ENCODE peak calls at places on chromosomes 11 and 22, in four cellular contexts. U is cardiac fibroblast, B is foreskin fibroblast, J is HT1080. O is an unnamed sample.

GRCh38 chr11:26994579-26995210 is 783 bp downstream of the FIBIN start:
- DNase-seq in U (peak; percentile 13), B (no peak), J (no peak), O (no peak)

GRCh38 chr22:39818050-39818449 is 75.5 kb downstream of the ENTHD1 start:
- DNase-seq in U (no peak), B (peak; percentile 61), J (peak; percentile 53), O (peak; percentile 59)

GRCh38 chr11:111561801-111562325 is 21.3 kb downstream of the LAYN start:
- DNase-seq in J (peak; percentile 69), B (peak; percentile 89), U (peak; percentile 66), O (peak; percentile 77)

GRCh38 chr22:44526431-44527115 is 28.5 kb upstream of the RTL6 start:
- DNase-seq in J (no peak), B (no peak), U (no peak), O (no peak)

GRCh38 chr11:83193315-83194283 is at the start of gene ANKRD42:
- DNase-seq in J (peak; percentile 95), U (peak; percentile 96), B (peak; percentile 98), O (peak; percentile 94)

GRCh38 chr22:45572444-45572843 is 69.8 kb downstream of the FBLN1 start:
- DNase-seq in B (peak; percentile 82), U (no peak), J (no peak), O (no peak)

GRCh38 chr11:129505266-129505665 is 129.6 kb downstream of the BARX2 start:
- DNase-seq in J (no peak), B (no peak), U (no peak), O (no peak)

GRCh38 chr11:45371251-45371749 is 85.2 kb upstream of the SYT13 start:
- DNase-seq in U (peak; percentile 74), B (peak; percentile 78), J (peak; percentile 67), O (peak; percentile 66)

GRCh38 chr11:66868726-66869291 is 11.9 kb downstream of the LRFN4 start:
- DNase-seq in J (no peak), B (no peak), U (no peak), O (no peak)

GRCh38 chr11:125569913-125570621 is 790 bp downstream of the EI24 start:
- DNase-seq in B (peak; percentile 33), J (no peak), U (no peak), O (no peak)

GRCh38 chr11:103279821-103280220 is 170.6 kb downstream of the DYNC2H1 start:
- DNase-seq in B (peak; percentile 10), J (no peak), U (no peak), O (no peak)

GRCh38 chr11:19628018-19628417 is 84.6 kb upstream of the NAV2 start:
- DNase-seq in B (peak; percentile 97), J (peak; percentile 56), U (peak; percentile 95), O (peak; percentile 55)

GRCh38 chr11:110982214-110982613 is 263.3 kb upstream of the POU2AF2 start:
- DNase-seq in J (no peak), B (no peak), U (no peak), O (no peak)

GRCh38 chr22:38314992-38315800 is 2.0 kb downstream of the CSNK1E start:
- DNase-seq in J (peak; percentile 46), B (peak; percentile 55), U (peak; percentile 40), O (no peak)

GRCh38 chr11:73237471-73238290 is 19.6 kb downstream of the P2RY2 start:
- DNase-seq in J (peak; percentile 63), B (peak; percentile 39), U (peak; percentile 68), O (peak; percentile 8)

GRCh38 chr11:76918941-76919386 is 58.2 kb downstream of the ACER3 start:
- DNase-seq in J (peak; percentile 34), B (peak; percentile 83), U (peak; percentile 80), O (peak; percentile 68)

GRCh38 chr11:2404735-2405196 is 4.2 kb downstream of the TSSC4 start:
- DNase-seq in B (no peak), J (no peak), U (no peak), O (no peak)

GRCh38 chr22:42313204-42313603 is 42.8 kb upstream of the TCF20 start:
- DNase-seq in U (no peak), B (no peak), J (no peak), O (no peak)

GRCh38 chr22:44638966-44639739 is 62.9 kb upstream of the PRR5 start:
- DNase-seq in U (peak; percentile 48), J (no peak), B (peak; percentile 55), O (peak; percentile 56)

O was measured in astrocyte of the spinal cord.